ENCODE peak calls at places on chromosomes 4 and X, in four cellular contexts. O is uterus, I is IMR-90, B is body of pancreas. Z is an unnamed sample. For H3K4me1, the result is how much of the 10 kb centered on the place peaks cover.

GRCh38 chrX:108439434-108439883 is at the start of gene COL4A5:
- DNase-seq in I (peak), B (peak), O (peak), Z (peak)

GRCh38 chrX:50941638-50942037 is 31.1 kb downstream of the BMP15 start:
- DNase-seq in O (no peak), I (no peak), B (no peak), Z (no peak)

GRCh38 chrX:112968351-112969133 is 127.9 kb upstream of the AMOT start:
- DNase-seq in I (no peak), B (no peak), O (no peak), Z (no peak)

GRCh38 chr4:15653864-15654391 is 1.2 kb downstream of the FBXL5 start:
- DNase-seq in I (peak), O (no peak), B (no peak), Z (peak)

GRCh38 chrX:143873343-143873742 is 10.5 kb upstream of the UBE2NL start:
- DNase-seq in O (no peak), I (no peak), B (no peak), Z (no peak)

GRCh38 chrX:110142096-110142495 is 139.2 kb downstream of the TMEM164 start:
- DNase-seq in B (no peak), O (no peak), I (no peak), Z (peak)

GRCh38 chrX:120251471-120252011 is 929 bp downstream of the ZBTB33 start:
- DNase-seq in O (peak), I (peak), B (peak), Z (peak)

GRCh38 chr4:165709526-165709925 is 163.5 kb upstream of the TLL1 start:
- DNase-seq in I (no peak), B (no peak), O (no peak), Z (no peak)

GRCh38 chrX:13763489-13763888 is 28.9 kb downstream of the OFD1 start:
- DNase-seq in O (no peak), B (peak), I (no peak), Z (peak)
- H3K4me1 ChIP-seq in O (under half), B (under half), I (under half), Z (under half)

GRCh38 chr4:176782794-176783193 is 9.9 kb downstream of the VEGFC start:
- DNase-seq in B (no peak), I (peak), O (no peak), Z (no peak)
- H3K4me3 ChIP-seq in B (no peak), I (no peak), O (no peak), Z (no peak)

GRCh38 chr4:20592666-20593065 is 107.6 kb upstream of the PACRGL start:
- DNase-seq in B (no peak), I (peak), O (no peak), Z (no peak)
- TF ChIP-seq POLR2A in B (no peak), I (no peak), O (no peak), Z (no peak)

GRCh38 chr4:3460926-3461325 is 2.2 kb upstream of the DOK7 start:
- DNase-seq in O (no peak), B (no peak), I (no peak), Z (no peak)

GRCh38 chr4:3463556-3464348 is 646 bp downstream of the DOK7 start:
- DNase-seq in B (no peak), I (no peak), O (no peak), Z (no peak)

GRCh38 chr4:3462790-3463415 is at the start of gene DOK7:
- DNase-seq in B (peak), I (no peak), O (no peak), Z (peak)

GRCh38 chr4:3461515-3462291 is 1.4 kb upstream of the DOK7 start:
- DNase-seq in I (no peak), B (peak), O (no peak), Z (peak)

GRCh38 chr4:3462321-3462789 is 751 bp upstream of the DOK7 start:
- DNase-seq in O (no peak), I (no peak), B (peak), Z (peak)
- H3K4me1 ChIP-seq in O (under half), I (under half), B (under half), Z (under half)

GRCh38 chr4:154577324-154577723 is 13.2 kb downstream of the FGA start:
- DNase-seq in B (no peak), I (no peak), O (no peak), Z (no peak)
- H3K4me3 ChIP-seq in B (no peak), I (no peak), O (no peak), Z (no peak)